ENCODE peak calls at places on chromosomes 7 and 10, in four cellular contexts. Q is GM12878, D is HepG2, I is K562. P is an unnamed sample.

GRCh38 chr10:112053895-112054294 is 129.7 kb downstream of the GPAM start:
- DNase-seq in Q (no peak), D (peak), I (no peak), P (no peak)

GRCh38 chr7:111729483-111729882 is 167.2 kb upstream of the IMMP2L start:
- DNase-seq in Q (no peak), D (no peak), I (no peak), P (peak)

GRCh38 chr10:115898242-115898641 is 374.8 kb downstream of the GFRA1 start:
- DNase-seq in Q (no peak), D (no peak), I (no peak), P (no peak)

GRCh38 chr10:113108180-113108835 is 158.3 kb downstream of the TCF7L2 start:
- DNase-seq in Q (no peak), D (no peak), I (peak), P (peak)

GRCh38 chr7:157150825-157151412 is 12.2 kb downstream of the UBE3C start:
- DNase-seq in Q (no peak), D (peak), I (peak), P (peak)

GRCh38 chr10:79982486-79982800 is 33.5 kb upstream of the SFTPD start:
- DNase-seq in Q (no peak), D (no peak), I (no peak), P (no peak)

GRCh38 chr7:53812135-53812534 is 730.0 kb upstream of the VSTM2A start:
- DNase-seq in Q (no peak), D (no peak), I (no peak), P (no peak)

GRCh38 chr7:25351761-25352160 is 123.5 kb upstream of the NPVF start:
- DNase-seq in Q (no peak), D (no peak), I (no peak), P (no peak)

GRCh38 chr10:85238676-85239075 is 910.3 kb downstream of the CCSER2 start:
- DNase-seq in Q (no peak), D (no peak), I (no peak), P (no peak)

DNA sequence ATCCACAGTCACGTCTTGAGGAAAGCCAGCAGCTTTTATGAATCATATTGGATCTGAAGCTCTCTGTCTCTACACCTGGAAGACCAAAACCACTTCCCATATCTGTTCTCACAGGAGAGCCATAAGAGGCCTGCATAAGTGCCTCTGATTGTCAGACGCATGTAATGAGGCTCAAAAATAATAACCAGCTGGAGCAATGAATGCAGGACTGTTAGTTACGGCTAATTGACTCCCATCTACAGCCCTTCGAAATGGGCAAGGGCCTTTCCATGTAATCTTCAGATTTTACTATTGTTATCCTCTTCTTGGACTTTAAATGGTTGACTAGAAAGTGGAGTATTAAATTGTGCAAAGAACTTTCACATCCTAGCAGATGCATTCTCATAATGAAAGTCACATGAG is 4.4 kb upstream of the SEMA3C start:
- DNase-seq in Q (no peak), D (no peak), I (no peak), P (no peak)
- TF ChIP-seq REST in Q (no peak), D (no peak), I (no peak), P (no peak)

DNA sequence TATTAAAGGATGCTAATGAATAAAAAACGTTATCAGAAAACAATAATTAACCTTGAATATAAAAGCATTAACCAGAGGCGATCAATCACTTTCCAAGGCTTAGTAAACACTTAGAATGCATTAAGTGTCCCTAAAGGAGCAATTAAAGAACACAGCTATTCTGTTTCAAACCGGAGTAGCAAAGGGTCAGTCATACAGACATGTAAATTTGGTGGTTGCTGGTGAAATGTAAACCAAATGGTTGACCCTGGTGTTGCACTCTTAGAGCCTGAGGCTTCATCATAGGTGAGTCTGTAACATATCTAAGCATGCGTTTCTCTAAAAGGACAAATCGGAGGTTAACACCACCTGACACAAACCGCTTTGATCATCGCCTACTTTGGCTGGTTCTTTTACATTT is 1280.1 kb downstream of the TYW1 start:
- DNase-seq in Q (no peak), D (no peak), I (no peak), P (no peak)
- TF ChIP-seq CREB1 in Q (no peak), D (no peak), I (no peak), P (no peak)

GRCh38 chr10:21907436-21907835 is 96.1 kb downstream of the DNAJC1 start:
- DNase-seq in Q (no peak), D (no peak), I (no peak), P (no peak)
- TF ChIP-seq REST in Q (no peak), D (no peak), I (no peak), P (no peak)

GRCh38 chr7:16816820-16817219 is 12.0 kb upstream of the AGR2 start:
- DNase-seq in Q (no peak), D (no peak), I (no peak), P (no peak)
- TF ChIP-seq CREB1 in Q (no peak), D (no peak), I (no peak), P (no peak)

GRCh38 chr10:101042667-101043355 is 11.8 kb downstream of the SFXN3 start:
- DNase-seq in Q (peak), D (peak), I (peak), P (peak)
- TF ChIP-seq REST in Q (no peak), D (no peak), I (no peak), P (no peak)

GRCh38 chr7:122463631-122464030 is 159.1 kb upstream of the FEZF1 start:
- DNase-seq in Q (no peak), D (no peak), I (no peak), P (no peak)
- TF ChIP-seq CREB1 in Q (no peak), D (no peak), I (no peak), P (no peak)

DNA sequence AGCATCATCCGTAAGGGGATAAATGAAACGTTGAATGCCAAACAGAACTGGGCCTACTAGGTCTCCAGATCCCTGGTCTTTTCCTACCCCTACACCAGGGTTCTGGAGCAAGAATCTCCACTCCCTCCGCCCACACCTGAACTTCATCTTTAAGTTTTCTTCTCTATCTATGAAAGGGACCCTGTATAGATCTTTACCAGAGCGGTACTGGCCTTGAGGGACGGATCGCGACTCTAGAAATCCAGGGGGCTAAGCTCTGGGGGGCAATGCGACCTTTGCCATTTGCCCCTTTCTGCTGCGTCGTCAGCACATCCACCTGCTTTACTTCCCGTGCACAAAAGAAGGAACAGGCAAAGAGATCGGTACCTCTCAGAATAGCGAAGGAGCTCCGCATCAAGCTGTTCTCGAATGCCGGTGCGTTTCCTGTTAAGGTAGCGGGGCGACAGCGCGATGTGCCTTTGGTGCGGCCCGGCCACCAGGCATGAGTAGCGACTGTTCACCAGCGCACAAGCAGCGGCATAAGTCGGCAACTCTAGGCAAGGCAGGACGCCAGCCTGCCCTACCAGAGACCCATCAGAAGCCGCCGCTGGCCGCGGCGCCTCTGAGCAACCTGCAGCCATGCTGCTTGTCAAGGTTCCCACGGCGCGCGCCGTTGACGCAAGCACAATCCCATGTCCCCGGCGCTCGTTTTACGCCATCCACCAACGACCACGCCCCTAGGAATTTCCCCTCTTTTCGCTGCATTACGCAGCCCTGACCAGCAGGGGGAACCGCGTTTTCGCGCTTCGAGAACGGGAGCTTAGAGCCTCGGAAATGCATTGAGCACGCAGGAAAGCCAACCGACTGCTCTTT is at the start of gene POLR1F:
- DNase-seq in Q (peak), D (peak), I (peak), P (peak)
- TF ChIP-seq REST in Q (peak), D (no peak), I (no peak), P (no peak)

GRCh38 chr7:122379491-122379890 is 74.9 kb upstream of the FEZF1 start:
- DNase-seq in Q (no peak), D (no peak), I (no peak), P (no peak)

GRCh38 chr7:122384528-122384927 is 80.0 kb upstream of the FEZF1 start:
- DNase-seq in Q (no peak), D (no peak), I (no peak), P (no peak)

GRCh38 chr7:122380993-122381392 is 76.4 kb upstream of the FEZF1 start:
- DNase-seq in Q (no peak), D (no peak), I (no peak), P (peak)

GRCh38 chr7:122383934-122384333 is 79.4 kb upstream of the FEZF1 start:
- DNase-seq in Q (peak), D (no peak), I (no peak), P (no peak)
- TF ChIP-seq CREB1 in Q (no peak), D (no peak), I (no peak), P (no peak)

GRCh38 chr10:104548090-104548489 is 93.0 kb upstream of the SORCS3 start:
- DNase-seq in Q (no peak), D (no peak), I (no peak), P (peak)
- TF ChIP-seq REST in Q (peak), D (peak), I (no peak), P (peak)

DNA sequence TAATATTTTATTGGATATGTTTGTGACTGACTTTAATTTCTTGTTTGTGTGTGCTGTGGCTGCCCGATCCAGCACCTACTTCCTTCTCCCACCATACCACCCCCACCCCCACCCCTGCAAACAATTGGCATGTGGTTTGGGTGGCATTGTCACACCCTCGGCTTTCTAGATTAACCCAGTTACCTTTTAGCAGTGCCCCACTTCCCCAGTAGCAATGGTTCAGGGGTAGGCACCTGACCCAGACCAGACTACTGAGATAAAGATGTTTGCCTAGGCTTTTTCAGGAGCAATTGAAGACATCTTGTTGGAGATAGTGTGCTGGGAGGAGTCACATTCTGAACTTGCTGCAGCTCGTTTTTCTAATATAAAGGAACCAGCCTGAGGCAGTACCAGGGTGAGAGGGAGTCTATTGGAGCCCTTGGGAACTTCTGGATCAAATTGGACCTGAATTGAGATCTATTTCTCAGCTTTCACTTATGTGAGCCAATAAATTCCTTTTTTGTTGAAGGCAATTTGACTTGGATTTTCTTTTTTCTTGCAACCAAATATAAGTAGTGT is 37.7 kb downstream of the RAB18 start:
- DNase-seq in Q (no peak), D (no peak), I (no peak), P (no peak)
- TF ChIP-seq CREB1 in Q (no peak), D (no peak), I (no peak), P (no peak)

P was measured in GM23338.